ENCODE peak calls at places on chromosomes 11 and 22, in six cellular contexts. Z is heart right ventricle, S is midbrain, D is dermis blood vessel endothelial cell, N is transverse colon, X is T-helper 9 cell. J is an unnamed sample.

GRCh38 chr11:36577373-36577772 is 9.6 kb downstream of the RAG1 start:
- DNase-seq in Z (no peak), S (no peak), D (no peak), N (no peak), X (no peak), J (no peak)

GRCh38 chr22:30892731-30893221 is 75.8 kb downstream of the MORC2 start:
- DNase-seq in Z (no peak), S (no peak), D (no peak), N (no peak), X (no peak), J (no peak)

GRCh38 chr22:37025500-37026070 is 6.0 kb downstream of the MPST start:
- DNase-seq in Z (no peak), S (no peak), D (no peak), N (peak; percentile 48), X (no peak), J (no peak)

GRCh38 chr22:45587638-45588481 is 83.8 kb upstream of the ATXN10 start:
- DNase-seq in Z (no peak), S (no peak), D (no peak), N (no peak), X (no peak), J (no peak)

GRCh38 chr22:48577014-48577690 is 1250.5 kb downstream of the BRD1 start:
- DNase-seq in Z (no peak), S (no peak), D (peak; percentile 8), N (no peak), X (no peak), J (no peak)

GRCh38 chr11:33263549-33263948 is 6.4 kb downstream of the HIPK3 start:
- DNase-seq in Z (no peak), S (no peak), D (no peak), N (no peak), X (no peak), J (no peak)

GRCh38 chr11:17008099-17008498 is 6.1 kb downstream of the PLEKHA7 start:
- DNase-seq in Z (no peak), S (no peak), D (no peak), N (no peak), X (no peak), J (no peak)

GRCh38 chr11:30710216-30710615 is 124.1 kb upstream of the MPPED2 start:
- DNase-seq in Z (no peak), S (no peak), D (peak; percentile 7), N (no peak), X (no peak), J (no peak)

GRCh38 chr11:47184711-47185304 is 1.4 kb downstream of the PACSIN3 start:
- DNase-seq in Z (no peak), S (peak; percentile 86), D (no peak), N (no peak), X (no peak), J (no peak)

GRCh38 chr11:10473371-10473770 is 18.3 kb downstream of the AMPD3 start:
- DNase-seq in Z (no peak), S (no peak), D (no peak), N (no peak), X (no peak), J (no peak)

GRCh38 chr11:117771197-117771596 is 25.8 kb downstream of the DSCAML1 start:
- DNase-seq in Z (no peak), S (peak; percentile 82), D (no peak), N (no peak), X (no peak), J (no peak)

GRCh38 chr11:117045196-117045595 is 53.0 kb downstream of the SIK3 start:
- DNase-seq in Z (no peak), S (no peak), D (no peak), N (peak; percentile 55), X (no peak), J (no peak)

GRCh38 chr11:114799524-114799923 is 121.2 kb downstream of the NXPE2 start:
- DNase-seq in Z (peak; percentile 26), S (no peak), D (no peak), N (no peak), X (no peak), J (no peak)

GRCh38 chr11:117843666-117844484 is 19.3 kb upstream of the FXYD2 start:
- DNase-seq in Z (peak; percentile 84), S (peak; percentile 81), D (peak; percentile 88), N (peak; percentile 84), X (peak; percentile 84), J (peak; percentile 61)

GRCh38 chr22:48948575-48949170 is 879.0 kb downstream of the BRD1 start:
- DNase-seq in Z (no peak), S (no peak), D (no peak), N (no peak), X (no peak), J (no peak)

GRCh38 chr11:59144579-59145345 is 2.1 kb downstream of the FAM111A start:
- DNase-seq in Z (peak; percentile 83), S (peak; percentile 78), D (peak; percentile 87), N (peak; percentile 89), X (peak; percentile 51), J (peak; percentile 77)

GRCh38 chr11:117584056-117584830 is 212.8 kb downstream of the DSCAML1 start:
- DNase-seq in Z (no peak), S (no peak), D (no peak), N (no peak), X (no peak), J (no peak)

GRCh38 chr22:39498368-39498767 is 3.7 kb upstream of the MIEF1 start:
- DNase-seq in Z (peak; percentile 83), S (peak; percentile 30), D (no peak), N (no peak), X (no peak), J (no peak)

GRCh38 chr22:41768420-41768819 is 32.1 kb upstream of the CCDC134 start:
- DNase-seq in Z (no peak), S (no peak), D (peak; percentile 61), N (no peak), X (no peak), J (no peak)

GRCh38 chr11:83441171-83441570 is 155.0 kb upstream of the CCDC90B start:
- DNase-seq in Z (no peak), S (no peak), D (no peak), N (no peak), X (no peak), J (no peak)

GRCh38 chr11:46050065-46050464 is 71.2 kb downstream of the PHF21A start:
- DNase-seq in Z (no peak), S (no peak), D (no peak), N (peak; percentile 12), X (no peak), J (no peak)

GRCh38 chr11:34345012-34345804 is 12.6 kb downstream of the ABTB2 start:
- DNase-seq in Z (no peak), S (no peak), D (no peak), N (no peak), X (no peak), J (no peak)

GRCh38 chr11:91921974-91922373 is 302.6 kb upstream of the FAT3 start:
- DNase-seq in Z (no peak), S (no peak), D (no peak), N (no peak), X (no peak), J (no peak)

GRCh38 chr22:49324527-49325491 is 502.9 kb downstream of the BRD1 start:
- DNase-seq in Z (no peak), S (no peak), D (no peak), N (no peak), X (no peak), J (no peak)

GRCh38 chr11:128970598-128971190 is 28.0 kb upstream of the TP53AIP1 start:
- DNase-seq in Z (no peak), S (no peak), D (no peak), N (no peak), X (no peak), J (no peak)

GRCh38 chr11:2376751-2377451 is at the start of gene CD81:
- DNase-seq in Z (no peak), S (peak; percentile 71), D (peak; percentile 71), N (no peak), X (peak; percentile 66), J (peak; percentile 62)

GRCh38 chr11:64716471-64717267 is 6.3 kb downstream of the NRXN2 start:
- DNase-seq in Z (no peak), S (no peak), D (no peak), N (no peak), X (no peak), J (no peak)

GRCh38 chr11:84564180-84564866 is 1062.8 kb downstream of the DLG2 start:
- DNase-seq in Z (no peak), S (peak; percentile 23), D (peak; percentile 63), N (peak; percentile 51), X (no peak), J (no peak)

GRCh38 chr22:33519140-33519973 is 400.9 kb downstream of the LARGE1 start:
- DNase-seq in Z (peak; percentile 63), S (peak; percentile 55), D (peak; percentile 22), N (peak; percentile 22), X (no peak), J (no peak)

GRCh38 chr22:25749420-25750169 is 7.6 kb downstream of the MYO18B start:
- DNase-seq in Z (no peak), S (no peak), D (no peak), N (no peak), X (no peak), J (no peak)